ENCODE peak calls at places on chromosomes 16 and 17, in six cellular contexts. B, L, V, A, Z and S are unnamed samples.
A peak's percentile ranks its signal among the peaks of the same experiment; 100 is the strongest.

GRCh38 chr17:49910094-49910857 is 58.7 kb upstream of the DLX4 start:
- DNase-seq in B (no peak), L (peak; percentile 55), V (no peak), A (no peak), Z (no peak), S (no peak)

GRCh38 chr17:76532072-76532651 is 5.3 kb downstream of the CYGB start:
- DNase-seq in B (no peak), L (no peak), V (no peak), A (no peak), Z (no peak), S (no peak)

GRCh38 chr17:56416682-56417351 is 176.7 kb upstream of the NOG start:
- DNase-seq in B (no peak), L (no peak), V (no peak), A (no peak), Z (no peak), S (no peak)

GRCh38 chr17:6524520-6524919 is 31.8 kb downstream of the PITPNM3 start:
- DNase-seq in B (no peak), L (peak; percentile 55), V (peak; percentile 37), A (no peak), Z (no peak), S (peak; percentile 5)

GRCh38 chr17:2844386-2844785 is 48.1 kb downstream of the RAP1GAP2 start:
- DNase-seq in B (no peak), L (peak; percentile 76), V (no peak), A (no peak), Z (no peak), S (no peak)

GRCh38 chr17:45873728-45874127 is 20.6 kb upstream of the MAPT start:
- DNase-seq in B (no peak), L (no peak), V (no peak), A (no peak), Z (no peak), S (no peak)

GRCh38 chr17:74430706-74431567 is 951 bp upstream of the GPRC5C start:
- DNase-seq in B (no peak), L (peak; percentile 97), V (peak; percentile 40), A (peak; percentile 85), Z (peak; percentile 91), S (peak; percentile 93)

GRCh38 chr17:41065829-41066624 is at the start of gene KRTAP2-4:
- DNase-seq in B (peak; percentile 71), L (peak; percentile 24), V (peak; percentile 78), A (no peak), Z (no peak), S (no peak)

GRCh38 chr16:424623-425081 is 797 bp upstream of the RAB11FIP3 start:
- DNase-seq in B (no peak), L (no peak), V (no peak), A (peak; percentile 61), Z (peak; percentile 65), S (no peak)

GRCh38 chr16:1706386-1707192 is 594 bp downstream of the MAPK8IP3 start:
- DNase-seq in B (no peak), L (no peak), V (no peak), A (no peak), Z (no peak), S (no peak)

GRCh38 chr16:52470601-52471000 is 76.3 kb downstream of the TOX3 start:
- DNase-seq in B (no peak), L (no peak), V (no peak), A (no peak), Z (no peak), S (no peak)

GRCh38 chr16:23836404-23837291 is 865 bp downstream of the PRKCB start:
- DNase-seq in B (no peak), L (no peak), V (no peak), A (peak; percentile 27), Z (no peak), S (no peak)

GRCh38 chr16:24731722-24732419 is 2.4 kb downstream of the TNRC6A start:
- DNase-seq in B (no peak), L (no peak), V (no peak), A (peak; percentile 51), Z (no peak), S (no peak)

GRCh38 chr17:29574732-29575510 is 6.4 kb downstream of the TP53I13 start:
- DNase-seq in B (no peak), L (no peak), V (no peak), A (no peak), Z (no peak), S (peak; percentile 59)

GRCh38 chr16:81469710-81470481 is 25.3 kb downstream of the CMIP start:
- DNase-seq in B (no peak), L (no peak), V (no peak), A (peak; percentile 34), Z (no peak), S (no peak)

GRCh38 chr17:45896803-45897693 is 2.7 kb downstream of the MAPT start:
- DNase-seq in B (no peak), L (peak; percentile 63), V (no peak), A (no peak), Z (no peak), S (no peak)

GRCh38 chr16:47424846-47425245 is 36.0 kb downstream of the ITFG1 start:
- DNase-seq in B (no peak), L (no peak), V (no peak), A (no peak), Z (no peak), S (no peak)

GRCh38 chr17:65020284-65020683 is 36.3 kb downstream of the GNA13 start:
- DNase-seq in B (peak; percentile 59), L (no peak), V (no peak), A (no peak), Z (no peak), S (no peak)

GRCh38 chr17:57625511-57625910 is 119.6 kb downstream of the CCDC182 start:
- DNase-seq in B (no peak), L (no peak), V (no peak), A (no peak), Z (no peak), S (no peak)

GRCh38 chr16:84607061-84607460 is 10.8 kb downstream of the COTL1 start:
- DNase-seq in B (no peak), L (no peak), V (no peak), A (no peak), Z (no peak), S (peak; percentile 50)

GRCh38 chr16:84606081-84606875 is 11.6 kb downstream of the COTL1 start:
- DNase-seq in B (no peak), L (no peak), V (no peak), A (no peak), Z (no peak), S (peak; percentile 57)

GRCh38 chr16:84607694-84608093 is 10.2 kb downstream of the COTL1 start:
- DNase-seq in B (no peak), L (no peak), V (no peak), A (no peak), Z (no peak), S (no peak)

GRCh38 chr16:84610385-84610784 is 7.5 kb downstream of the COTL1 start:
- DNase-seq in B (no peak), L (peak; percentile 45), V (no peak), A (no peak), Z (no peak), S (no peak)

GRCh38 chr16:84608281-84608680 is 9.6 kb downstream of the COTL1 start:
- DNase-seq in B (no peak), L (no peak), V (no peak), A (no peak), Z (no peak), S (no peak)
- H3K9me3 ChIP-seq in B (peaks cover 13% of the 10 kb centered on the region), L (peaks cover 3% of the 10 kb centered on the region), V (no peaks in the 10 kb centered on the region), A (no peaks in the 10 kb centered on the region), Z (no peaks in the 10 kb centered on the region), S (no peaks in the 10 kb centered on the region)

DNA sequence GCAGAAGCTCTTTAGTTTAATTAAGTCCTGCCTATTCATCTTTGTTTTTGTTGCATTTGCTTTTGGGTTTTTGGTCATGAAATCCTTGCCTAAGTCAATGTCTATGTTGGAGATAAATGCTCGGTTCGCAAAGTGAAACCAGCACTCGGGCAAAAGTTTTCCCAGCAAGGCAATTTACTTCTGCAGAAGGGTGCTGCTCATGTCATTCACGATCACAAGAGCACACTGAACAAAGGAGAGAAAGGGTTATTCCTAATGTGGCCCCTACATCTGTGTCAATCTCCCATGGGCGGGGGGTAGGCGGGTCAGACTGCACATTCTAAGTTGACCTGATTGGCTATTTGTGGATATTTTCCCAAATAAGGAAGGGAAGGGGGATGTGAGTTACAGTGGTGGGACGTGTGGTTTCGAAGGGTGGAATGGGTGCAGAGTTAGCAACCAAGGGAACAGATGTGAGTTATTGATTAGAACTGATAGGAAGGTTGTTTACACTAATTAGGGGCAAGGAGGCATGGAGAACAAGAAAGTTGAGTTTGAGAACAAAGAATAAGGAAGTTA is 23.0 kb downstream of the ATF7IP2 start:
- DNase-seq in B (no peak), L (no peak), V (no peak), A (no peak), Z (no peak), S (no peak)
- H3K9me3 ChIP-seq in B (peaks cover 4% of the 10 kb centered on the region), L (peaks cover 25% of the 10 kb centered on the region), V (peaks cover 10% of the 10 kb centered on the region), A (peaks cover 80% of the 10 kb centered on the region), Z (no peaks in the 10 kb centered on the region), S (peaks cover 96% of the 10 kb centered on the region)

GRCh38 chr17:16551878-16552636 is 16.9 kb downstream of the ZNF287 start:
- DNase-seq in B (no peak), L (no peak), V (no peak), A (no peak), Z (no peak), S (no peak)

DNA sequence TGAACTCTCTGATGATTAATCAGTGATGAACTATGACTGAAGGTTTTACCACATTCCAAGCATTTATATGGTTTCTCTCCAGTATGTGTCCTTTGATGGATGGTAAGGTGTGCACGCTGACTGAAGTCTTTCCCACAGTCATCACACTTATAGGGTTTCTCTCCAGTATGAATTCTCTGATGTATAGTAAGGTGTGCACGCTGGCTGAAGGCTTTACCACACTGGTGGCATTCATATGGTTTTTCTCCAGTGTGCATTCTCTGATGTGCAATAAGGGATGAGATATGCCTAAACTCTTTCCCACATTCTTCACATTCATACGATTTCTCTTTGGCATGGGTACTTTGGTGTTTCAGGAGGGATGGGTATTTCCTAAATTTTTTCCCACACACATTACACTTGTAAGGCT is 16.4 kb downstream of the ZNF287 start:
- DNase-seq in B (no peak), L (no peak), V (no peak), A (no peak), Z (no peak), S (no peak)
- H3K9me3 ChIP-seq in B (peaks cover 26% of the 10 kb centered on the region), L (peaks cover 99% of the 10 kb centered on the region), V (peaks cover 35% of the 10 kb centered on the region), A (peaks cover 100% of the 10 kb centered on the region), Z (peaks cover 2% of the 10 kb centered on the region), S (peaks cover 90% of the 10 kb centered on the region)

GRCh38 chr17:69733171-69734014 is 318.9 kb downstream of the MAP2K6 start:
- DNase-seq in B (peak; percentile 33), L (peak; percentile 8), V (no peak), A (peak; percentile 16), Z (no peak), S (peak; percentile 67)

GRCh38 chr17:69732272-69732671 is 317.8 kb downstream of the MAP2K6 start:
- DNase-seq in B (peak; percentile 0), L (no peak), V (no peak), A (no peak), Z (no peak), S (no peak)

GRCh38 chr17:69728816-69729215 is 314.3 kb downstream of the MAP2K6 start:
- DNase-seq in B (no peak), L (no peak), V (no peak), A (no peak), Z (no peak), S (no peak)

GRCh38 chr17:69734656-69735055 is 320.2 kb downstream of the MAP2K6 start:
- DNase-seq in B (no peak), L (no peak), V (no peak), A (no peak), Z (no peak), S (no peak)

DNA sequence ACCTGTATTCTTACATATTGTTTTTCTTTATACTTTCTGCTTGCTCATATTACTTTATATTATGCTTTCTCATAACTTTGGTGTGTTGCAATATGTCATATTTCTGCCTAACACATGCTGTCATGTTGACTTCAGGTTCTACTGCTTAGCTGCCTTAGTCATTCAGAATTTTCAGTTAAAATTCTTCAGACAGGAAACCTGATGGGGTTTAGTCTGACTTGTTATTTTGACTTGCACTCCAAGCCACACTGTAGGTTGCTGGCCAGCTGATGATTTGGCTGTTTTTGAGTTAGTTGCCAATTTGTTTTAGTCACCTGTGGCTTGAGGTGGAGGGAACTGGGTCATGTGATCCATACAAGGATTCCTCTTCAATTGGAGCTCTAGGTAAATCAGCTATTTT is 315.4 kb downstream of the MAP2K6 start:
- DNase-seq in B (no peak), L (no peak), V (no peak), A (no peak), Z (no peak), S (no peak)
- H3K9me3 ChIP-seq in B (no peaks in the 10 kb centered on the region), L (no peaks in the 10 kb centered on the region), V (no peaks in the 10 kb centered on the region), A (no peaks in the 10 kb centered on the region), Z (no peaks in the 10 kb centered on the region), S (no peaks in the 10 kb centered on the region)